ENCODE peak calls at places on chromosomes 4 and X, in ten cellular contexts. Q is tibial artery, T is mammary epithelial cell, G is ovary, M is fibroblast of the aortic adventitia, J is transverse colon, Y is BJ, P is epithelial cell of esophagus, V is pancreas, H is uterus. S is an unnamed sample.

GRCh38 chr4:150818661-150819060 is 196.4 kb downstream of the LRBA start:
- DNase-seq in J (no peak), V (no peak), G (no peak), P (no peak), Y (no peak), H (no peak), Q (no peak), M (peak), T (peak), S (peak)

GRCh38 chr4:162931257-162931648 is 235.4 kb downstream of the NAF1 start:
- DNase-seq in V (no peak), M (no peak), H (no peak), T (no peak), Q (no peak), J (no peak), Y (no peak), P (no peak), G (no peak), S (no peak)

GRCh38 chr4:2673157-2673556 is 83.0 kb downstream of the TNIP2 start:
- DNase-seq in Y (no peak), V (no peak), M (peak), G (no peak), P (no peak), T (no peak), H (no peak), J (no peak), Q (no peak), S (peak)

GRCh38 chrX:9878141-9878875 is 88.8 kb upstream of the CLDN34 start:
- DNase-seq in H (no peak), Q (no peak), J (no peak), Y (no peak), M (no peak), G (no peak), V (no peak), P (no peak), T (no peak), S (no peak)

GRCh38 chrX:137574784-137575298 is 8.9 kb downstream of the ZIC3 start:
- DNase-seq in V (no peak), P (no peak), J (no peak), Q (no peak), Y (no peak), H (no peak), T (no peak), G (no peak), M (no peak), S (no peak)

GRCh38 chr4:128349921-128350320 is 62.3 kb upstream of the PGRMC2 start:
- DNase-seq in Y (no peak), G (no peak), M (peak), T (no peak), H (no peak), Q (no peak), P (peak), V (no peak), J (no peak), S (peak)

GRCh38 chrX:139691493-139691842 is 16.5 kb downstream of the MCF2 start:
- DNase-seq in G (peak), Q (no peak), H (no peak), Y (no peak), V (no peak), T (no peak), P (peak), M (peak), J (no peak), S (peak)

GRCh38 chr4:29948858-29949257 is 771.3 kb upstream of the PCDH7 start:
- DNase-seq in H (no peak), T (no peak), J (no peak), G (no peak), V (no peak), P (peak), Y (no peak), M (no peak), Q (no peak), S (no peak)

GRCh38 chrX:108020631-108021030 is 24.2 kb upstream of the VSIG1 start:
- DNase-seq in T (peak), Q (no peak), P (peak), V (no peak), H (no peak), M (peak), J (no peak), G (no peak), Y (no peak), S (peak)

GRCh38 chr4:3706565-3707422 is 59.4 kb upstream of the ADRA2C start:
- DNase-seq in G (no peak), V (peak), Y (no peak), Q (peak), J (no peak), T (no peak), H (no peak), P (no peak), M (no peak), S (no peak)

GRCh38 chr4:10761903-10762302 is 77.3 kb upstream of the CLNK start:
- DNase-seq in Y (no peak), T (no peak), V (no peak), H (no peak), P (no peak), Q (no peak), J (no peak), M (peak), G (no peak), S (no peak)

GRCh38 chrX:110407910-110408545 is 49.4 kb downstream of the RTL9 start:
- DNase-seq in V (no peak), G (peak), M (peak), T (peak), J (peak), P (peak), H (no peak), Q (no peak), Y (no peak), S (peak)

GRCh38 chr4:27198971-27199370 is 338.3 kb downstream of the STIM2 start:
- DNase-seq in H (no peak), P (no peak), G (no peak), V (no peak), J (no peak), Y (no peak), T (no peak), Q (no peak), M (no peak), S (no peak)

GRCh38 chrX:153625271-153626024 is 21.6 kb upstream of the DUSP9 start:
- DNase-seq in Y (no peak), J (no peak), G (no peak), Q (peak), H (no peak), P (no peak), T (no peak), M (no peak), V (peak), S (no peak)

GRCh38 chr4:19187104-19187503 is 1064.6 kb upstream of the SLIT2 start:
- DNase-seq in H (no peak), Y (peak), Q (no peak), T (no peak), J (no peak), G (no peak), P (no peak), M (peak), V (no peak), S (peak)

GRCh38 chr4:10336471-10336870 is 120.8 kb downstream of the ZNF518B start:
- DNase-seq in J (no peak), Y (peak), V (no peak), G (no peak), H (no peak), P (peak), Q (no peak), M (peak), T (peak), S (peak)

GRCh38 chr4:75939890-75940691 is 722 bp downstream of the NAAA start:
- DNase-seq in J (peak), Y (no peak), T (peak), M (peak), G (peak), P (peak), Q (peak), V (peak), H (peak), S (peak)

GRCh38 chr4:6324999-6325790 is 55.5 kb downstream of the WFS1 start:
- DNase-seq in H (no peak), J (peak), Q (no peak), V (no peak), Y (no peak), M (peak), G (no peak), P (peak), T (peak), S (peak)

GRCh38 chr4:39642885-39643550 is 4.4 kb upstream of the SMIM14 start:
- DNase-seq in M (peak), Q (no peak), T (peak), G (no peak), J (no peak), Y (no peak), V (no peak), H (no peak), P (peak), S (peak)

GRCh38 chrX:2819345-2820130 is 9.2 kb upstream of the GYG2 start:
- DNase-seq in V (no peak), H (no peak), T (peak), J (no peak), P (peak), M (peak), Q (no peak), G (no peak), Y (no peak), S (peak)

GRCh38 chrX:149871940-149872339 is 9.0 kb upstream of the MAGEA8 start:
- DNase-seq in H (no peak), T (peak), P (peak), J (peak), G (no peak), M (no peak), Y (no peak), Q (no peak), V (no peak), S (peak)

GRCh38 chr4:169621754-169622481 is 1.5 kb downstream of the CLCN3 start:
- DNase-seq in T (peak), Y (no peak), P (peak), M (no peak), Q (no peak), G (no peak), J (no peak), H (no peak), V (no peak), S (peak)

GRCh38 chrX:40543661-40544328 is 37.0 kb upstream of the ATP6AP2 start:
- DNase-seq in Y (no peak), J (no peak), T (peak), G (no peak), H (no peak), M (peak), P (peak), V (no peak), Q (no peak), S (peak)

GRCh38 chr4:6235012-6235411 is 34.6 kb upstream of the WFS1 start:
- DNase-seq in M (no peak), V (no peak), G (no peak), Y (no peak), P (no peak), J (no peak), Q (peak), H (no peak), T (no peak), S (no peak)

GRCh38 chr4:115332078-115332477 is 218.7 kb upstream of the NDST4 start:
- DNase-seq in G (no peak), M (no peak), Y (no peak), J (no peak), P (no peak), H (no peak), V (no peak), T (no peak), Q (no peak), S (no peak)

GRCh38 chrX:107000013-107000515 is at the start of gene MORC4:
- DNase-seq in M (peak), Y (no peak), H (peak), T (peak), Q (peak), J (peak), P (peak), V (peak), G (peak), S (peak)

GRCh38 chr4:81921757-81922159 is 450.1 kb upstream of the RASGEF1B start:
- DNase-seq in G (no peak), J (no peak), P (no peak), Q (no peak), V (no peak), T (no peak), M (no peak), H (no peak), Y (no peak), S (no peak)

GRCh38 chr4:929970-930625 is 2.0 kb downstream of the GAK start:
- DNase-seq in V (no peak), P (peak), Q (peak), G (peak), J (no peak), H (no peak), Y (no peak), M (peak), T (no peak), S (no peak)

GRCh38 chr4:183636488-183636887 is 22.5 kb downstream of the RWDD4 start:
- DNase-seq in G (peak), Q (no peak), H (no peak), M (no peak), Y (no peak), J (peak), T (no peak), V (no peak), P (peak), S (no peak)

GRCh38 chr4:7103599-7104365 is 35.9 kb upstream of the GRPEL1 start:
- DNase-seq in M (no peak), P (no peak), V (peak), J (peak), Q (peak), H (peak), T (no peak), Y (no peak), G (peak), S (no peak)

GRCh38 chr4:32140636-32141035 is 1420.5 kb downstream of the PCDH7 start:
- DNase-seq in Y (peak), G (no peak), H (no peak), M (peak), J (no peak), V (no peak), T (peak), Q (no peak), P (peak), S (peak)

GRCh38 chr4:43132010-43132582 is 239.6 kb downstream of the GRXCR1 start:
- DNase-seq in H (peak), T (peak), M (peak), Q (no peak), V (peak), Y (no peak), G (peak), J (peak), P (peak), S (peak)

GRCh38 chr4:8048856-8049686 is 109.4 kb upstream of the AFAP1 start:
- DNase-seq in J (no peak), V (no peak), G (no peak), H (no peak), Q (no peak), Y (no peak), T (no peak), P (peak), M (no peak), S (no peak)

GRCh38 chrX:48677456-48678030 is 6.1 kb upstream of the WAS start:
- DNase-seq in P (no peak), G (no peak), M (no peak), H (no peak), J (no peak), Q (no peak), T (no peak), Y (no peak), V (no peak), S (no peak)

GRCh38 chr4:10092481-10093272 is 23.9 kb downstream of the WDR1 start:
- DNase-seq in G (no peak), T (no peak), Y (no peak), P (no peak), M (no peak), Q (no peak), J (no peak), H (no peak), V (peak), S (no peak)

GRCh38 chrX:115174548-115174947 is 14.7 kb upstream of the RBMXL3 start:
- DNase-seq in T (no peak), V (no peak), M (peak), Y (no peak), P (no peak), J (no peak), G (no peak), Q (no peak), H (no peak), S (peak)

GRCh38 chrX:41779058-41779564 is 55.1 kb downstream of the GPR82 start:
- DNase-seq in M (peak), Y (no peak), P (peak), T (peak), J (no peak), H (no peak), Q (no peak), G (no peak), V (no peak), S (peak)

GRCh38 chr4:85369703-85370380 is 105.1 kb upstream of the ARHGAP24 start:
- DNase-seq in J (no peak), G (no peak), P (peak), T (no peak), Y (no peak), M (no peak), Q (no peak), V (no peak), H (no peak), S (no peak)
- TF ChIP-seq CTCF in J (no peak), G (no peak), P (peak), T (peak), Y (no peak), M (peak), Q (no peak), V (no peak), H (no peak), S (peak)

DNA sequence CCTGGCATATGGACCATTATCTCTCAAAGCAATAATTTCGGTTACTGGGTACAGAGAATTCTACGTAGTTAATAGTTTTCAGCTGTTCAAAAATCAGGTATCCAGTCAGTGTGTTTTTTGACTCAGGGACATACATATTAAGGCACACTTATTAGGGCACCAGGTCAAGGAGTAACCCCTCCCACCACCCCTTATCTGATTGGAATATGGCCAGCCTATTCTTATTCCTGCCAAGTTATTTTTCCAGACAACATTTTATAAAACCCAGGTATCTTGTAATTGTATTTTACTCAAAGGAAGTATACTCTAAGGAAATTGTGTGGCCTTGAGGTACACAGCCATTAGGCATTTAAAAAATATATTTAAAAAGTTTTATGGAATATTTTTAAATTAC is 4.3 kb downstream of the ZFX start:
- DNase-seq in Y (no peak), T (no peak), J (no peak), H (no peak), G (no peak), M (no peak), Q (no peak), P (no peak), V (no peak), S (no peak)
- H3K4me3 ChIP-seq in Y (no peak), T (no peak), J (no peak), H (no peak), G (no peak), M (peak), Q (no peak), P (no peak), V (no peak), S (no peak)

DNA sequence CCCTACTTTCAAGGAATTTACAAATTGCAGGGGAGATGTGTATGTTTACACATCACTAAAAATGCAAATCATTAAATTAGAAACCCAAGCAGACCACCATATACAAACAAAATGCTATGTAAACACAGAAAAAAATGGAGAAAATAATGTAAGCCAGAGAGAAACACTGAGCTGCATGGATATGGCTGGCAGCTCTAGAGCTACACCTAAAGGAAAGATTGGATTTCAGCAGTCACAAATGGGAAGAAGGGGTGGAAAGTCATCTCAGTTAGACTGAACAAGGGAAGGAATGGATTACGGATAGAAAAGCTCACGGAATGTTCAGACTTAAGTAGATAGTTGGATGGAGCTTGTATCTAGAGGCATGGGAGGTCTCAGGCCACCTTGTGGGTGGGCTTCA is 186.3 kb downstream of the MOSPD2 start:
- DNase-seq in T (no peak), G (no peak), M (no peak), Y (no peak), Q (no peak), J (no peak), H (no peak), P (no peak), V (no peak), S (no peak)
- TF ChIP-seq CTCF in T (no peak), G (no peak), M (no peak), Y (peak), Q (no peak), J (no peak), H (no peak), P (peak), V (no peak), S (no peak)

GRCh38 chrX:33211356-33212254 is at the start of gene DMD:
- DNase-seq in T (peak), P (peak), H (peak), Y (no peak), V (no peak), G (peak), M (peak), J (peak), Q (peak), S (peak)
- H3K4me3 ChIP-seq in T (peak), P (peak), H (peak), Y (no peak), V (peak), G (peak), M (peak), J (no peak), Q (peak), S (peak)

GRCh38 chr4:173801361-173801760 is 271.3 kb upstream of the HAND2 start:
- DNase-seq in Q (no peak), J (no peak), M (no peak), Y (no peak), V (no peak), P (no peak), G (no peak), H (no peak), T (no peak), S (no peak)
- TF ChIP-seq CTCF in Q (no peak), J (no peak), M (no peak), Y (no peak), V (no peak), P (no peak), G (no peak), H (no peak), T (no peak), S (no peak)

DNA sequence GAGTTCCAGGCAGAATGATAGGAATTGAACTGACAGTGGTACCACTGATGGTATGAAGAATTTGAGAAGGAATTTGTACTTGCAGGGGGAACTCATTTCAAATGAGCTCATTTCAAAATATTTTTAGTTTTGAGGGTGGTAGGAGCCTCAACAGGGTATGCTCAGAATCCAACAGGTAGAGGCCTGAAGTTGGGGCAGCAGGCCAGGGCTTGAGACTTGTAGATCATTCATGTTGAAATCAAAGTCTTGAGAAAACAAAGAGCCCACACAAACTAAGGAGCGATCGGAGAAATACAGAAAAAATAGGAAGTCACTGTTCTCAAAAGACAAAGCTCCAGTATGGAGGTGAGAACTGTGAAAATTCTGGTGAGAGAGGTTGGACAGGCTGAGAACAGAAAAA is 1.0 kb upstream of the SLC9A6 start:
- DNase-seq in T (no peak), H (no peak), G (no peak), Q (no peak), V (no peak), P (peak), Y (no peak), J (no peak), M (no peak), S (no peak)
- H3K4me3 ChIP-seq in T (no peak), H (peak), G (peak), Q (peak), V (peak), P (no peak), Y (peak), J (no peak), M (no peak), S (no peak)

DNA sequence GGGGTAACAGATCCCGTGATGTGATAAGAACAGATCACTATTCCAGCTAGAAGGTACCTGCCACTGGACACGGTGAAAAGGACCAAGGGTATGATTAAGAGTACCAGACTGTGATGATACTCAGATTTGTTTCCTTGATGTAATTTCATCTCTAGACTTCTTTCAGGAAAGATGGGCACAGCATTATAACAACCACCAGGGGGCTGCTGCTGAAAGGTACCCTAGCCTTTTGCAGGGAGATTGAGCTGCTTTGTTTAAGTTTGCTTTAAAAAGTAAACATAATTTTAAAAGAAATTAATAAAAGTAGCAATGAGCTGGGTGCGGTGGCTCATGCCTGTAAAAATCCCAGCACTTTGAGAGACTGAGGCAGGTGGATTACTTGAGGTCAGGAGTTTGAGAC is 145.4 kb downstream of the EMCN start:
- DNase-seq in V (no peak), Q (no peak), T (no peak), G (no peak), P (peak), H (no peak), J (no peak), Y (no peak), M (no peak), S (peak)
- TF ChIP-seq CTCF in V (no peak), Q (no peak), T (peak), G (no peak), P (peak), H (no peak), J (no peak), Y (peak), M (peak), S (peak)

GRCh38 chr4:138910201-138910913 is 105.2 kb upstream of the NOCT start:
- DNase-seq in T (peak), Y (no peak), Q (no peak), P (peak), H (no peak), M (peak), G (no peak), V (no peak), J (no peak), S (peak)
- H3K4me3 ChIP-seq in T (no peak), Y (no peak), Q (no peak), P (no peak), H (no peak), M (no peak), G (no peak), V (no peak), J (no peak), S (no peak)

S was measured in cardiac fibroblast.